ENCODE peak calls at places on chromosomes 16 and 17, in six cellular contexts. N, Z, I, A, F and Y are unnamed samples.

GRCh38 chr16:21666772-21667171 is 3.0 kb downstream of the OTOA start:
- DNase-seq in N (no peak), Z (no peak), I (no peak), A (no peak), F (no peak), Y (no peak)

GRCh38 chr17:27299384-27300049 is 5.6 kb downstream of the WSB1 start:
- DNase-seq in N (no peak), Z (no peak), I (no peak), A (no peak), F (no peak), Y (no peak)

GRCh38 chr17:39702901-39703893 is 3.3 kb downstream of the ERBB2 start:
- DNase-seq in N (no peak), Z (no peak), I (no peak), A (no peak), F (no peak), Y (no peak)

GRCh38 chr17:45376171-45376564 is 56.5 kb downstream of the ARHGAP27 start:
- DNase-seq in N (no peak), Z (no peak), I (no peak), A (no peak), F (no peak), Y (no peak)

GRCh38 chr16:57992084-57992483 is 8.4 kb downstream of the ZNF319 start:
- DNase-seq in N (no peak), Z (no peak), I (no peak), A (no peak), F (no peak), Y (no peak)

GRCh38 chr17:4134756-4135155 is 8.1 kb downstream of the ZZEF1 start:
- DNase-seq in N (no peak), Z (no peak), I (no peak), A (no peak), F (no peak), Y (no peak)

GRCh38 chr16:65413861-65414260 is 292.0 kb upstream of the CDH11 start:
- DNase-seq in N (no peak), Z (no peak), I (no peak), A (no peak), F (no peak), Y (no peak)

GRCh38 chr16:22945361-22945760 is 131.4 kb downstream of the HS3ST2 start:
- DNase-seq in N (no peak), Z (no peak), I (no peak), A (no peak), F (no peak), Y (no peak)

GRCh38 chr17:40362696-40363479 is 1.6 kb downstream of the GJD3 start:
- DNase-seq in N (peak), Z (peak), I (peak), A (peak), F (no peak), Y (no peak)

GRCh38 chr17:73650617-73651200 is 6.5 kb upstream of the SDK2 start:
- DNase-seq in N (no peak), Z (no peak), I (no peak), A (no peak), F (no peak), Y (no peak)

GRCh38 chr17:63842173-63842539 is 329 bp downstream of the SMARCD2 start:
- DNase-seq in N (no peak), Z (peak), I (no peak), A (no peak), F (peak), Y (peak)

GRCh38 chr16:75281826-75282225 is 30.4 kb upstream of the BCAR1 start:
- DNase-seq in N (no peak), Z (no peak), I (no peak), A (no peak), F (no peak), Y (no peak)

GRCh38 chr17:44002141-44002848 is 2.1 kb upstream of the NAGS start:
- DNase-seq in N (no peak), Z (no peak), I (no peak), A (peak), F (no peak), Y (no peak)

GRCh38 chr17:28911411-28912045 is 8.6 kb upstream of the DHRS13 start:
- DNase-seq in N (no peak), Z (no peak), I (no peak), A (no peak), F (no peak), Y (no peak)

GRCh38 chr17:29561541-29562517 is 5.0 kb downstream of the ABHD15 start:
- DNase-seq in N (no peak), Z (peak), I (no peak), A (no peak), F (no peak), Y (no peak)

GRCh38 chr16:86150646-86151371 is 251.8 kb downstream of the IRF8 start:
- DNase-seq in N (no peak), Z (no peak), I (no peak), A (no peak), F (no peak), Y (no peak)

GRCh38 chr17:43578352-43578698 is 32.2 kb upstream of the ETV4 start:
- DNase-seq in N (no peak), Z (no peak), I (no peak), A (no peak), F (no peak), Y (no peak)